ENCODE peak calls at places on chromosomes 7 and 10, in five cellular contexts. D is adrenal gland, W is spleen, I is A549, Y is GM12891. S is an unnamed sample.

GRCh38 chr7:2884161-2884560 is 40.1 kb upstream of the GNA12 start:
- DNase-seq in D (no peak), W (no peak), I (no peak), Y (no peak), S (no peak)

GRCh38 chr7:123774498-123774897 is 25.7 kb upstream of the WASL start:
- DNase-seq in D (no peak), W (no peak), I (no peak), Y (no peak), S (no peak)

GRCh38 chr10:133354672-133355240 is 3.1 kb downstream of the FUOM start:
- DNase-seq in D (no peak), W (no peak), I (no peak), Y (no peak), S (no peak)

GRCh38 chr7:157499121-157499834 is 162.5 kb downstream of the DNAJB6 start:
- DNase-seq in D (no peak), W (peak), I (no peak), Y (no peak), S (no peak)

GRCh38 chr10:67011480-67011879 is 85.6 kb downstream of the LRRTM3 start:
- DNase-seq in D (no peak), W (no peak), I (no peak), Y (no peak), S (no peak)

GRCh38 chr10:35639651-35640311 is 2.3 kb downstream of the FZD8 start:
- DNase-seq in D (peak), W (peak), I (no peak), Y (no peak), S (no peak)

GRCh38 chr7:73906874-73907273 is 45.9 kb downstream of the TMEM270 start:
- DNase-seq in D (no peak), W (peak), I (no peak), Y (no peak), S (peak)

GRCh38 chr10:71627956-71628355 is 91.6 kb downstream of the C10orf105 start:
- DNase-seq in D (no peak), W (no peak), I (no peak), Y (no peak), S (no peak)

GRCh38 chr7:26035552-26035951 is 116.4 kb upstream of the NFE2L3 start:
- DNase-seq in D (no peak), W (no peak), I (no peak), Y (no peak), S (no peak)

GRCh38 chr10:74913321-74913980 is 87.1 kb downstream of the KAT6B start:
- DNase-seq in D (no peak), W (no peak), I (no peak), Y (no peak), S (no peak)

GRCh38 chr7:33698692-33699128 is 206.6 kb upstream of the BMPER start:
- DNase-seq in D (no peak), W (no peak), I (no peak), Y (no peak), S (no peak)

GRCh38 chr7:41255716-41256115 is 447.2 kb downstream of the INHBA start:
- DNase-seq in D (no peak), W (no peak), I (no peak), Y (no peak), S (no peak)

GRCh38 chr10:101770331-101771215 is 5.3 kb downstream of the FGF8 start:
- DNase-seq in D (no peak), W (no peak), I (no peak), Y (no peak), S (no peak)

GRCh38 chr7:47804767-47805545 is 143.3 kb downstream of the PKD1L1 start:
- DNase-seq in D (no peak), W (no peak), I (no peak), Y (no peak), S (no peak)

GRCh38 chr10:109343293-109343692 is 580.0 kb downstream of the XPNPEP1 start:
- DNase-seq in D (no peak), W (no peak), I (no peak), Y (no peak), S (no peak)

GRCh38 chr7:117405519-117405918 is 21.8 kb downstream of the ASZ1 start:
- DNase-seq in D (no peak), W (no peak), I (no peak), Y (no peak), S (no peak)

GRCh38 chr10:30359373-30360206 is 10.5 kb upstream of the MTPAP start:
- DNase-seq in D (no peak), W (peak), I (peak), Y (peak), S (peak)

GRCh38 chr7:155206286-155207020 is 91.2 kb upstream of the INSIG1 start:
- DNase-seq in D (peak), W (peak), I (no peak), Y (peak), S (no peak)

GRCh38 chr10:77592946-77593636 is 44.5 kb downstream of the KCNMA1 start:
- DNase-seq in D (peak), W (peak), I (peak), Y (no peak), S (no peak)

GRCh38 chr7:107372298-107372697 is 97.6 kb upstream of the GPR22 start:
- DNase-seq in D (no peak), W (no peak), I (no peak), Y (no peak), S (no peak)

GRCh38 chr7:140610204-140611165 is 30.1 kb downstream of the DENND2A start:
- DNase-seq in D (no peak), W (peak), I (no peak), Y (no peak), S (no peak)

GRCh38 chr7:1235501-1236131 is 2.9 kb downstream of the UNCX start:
- DNase-seq in D (no peak), W (peak), I (no peak), Y (no peak), S (no peak)

GRCh38 chr10:101188942-101189341 is 40.3 kb downstream of the LBX1 start:
- DNase-seq in D (no peak), W (no peak), I (no peak), Y (no peak), S (no peak)

DNA sequence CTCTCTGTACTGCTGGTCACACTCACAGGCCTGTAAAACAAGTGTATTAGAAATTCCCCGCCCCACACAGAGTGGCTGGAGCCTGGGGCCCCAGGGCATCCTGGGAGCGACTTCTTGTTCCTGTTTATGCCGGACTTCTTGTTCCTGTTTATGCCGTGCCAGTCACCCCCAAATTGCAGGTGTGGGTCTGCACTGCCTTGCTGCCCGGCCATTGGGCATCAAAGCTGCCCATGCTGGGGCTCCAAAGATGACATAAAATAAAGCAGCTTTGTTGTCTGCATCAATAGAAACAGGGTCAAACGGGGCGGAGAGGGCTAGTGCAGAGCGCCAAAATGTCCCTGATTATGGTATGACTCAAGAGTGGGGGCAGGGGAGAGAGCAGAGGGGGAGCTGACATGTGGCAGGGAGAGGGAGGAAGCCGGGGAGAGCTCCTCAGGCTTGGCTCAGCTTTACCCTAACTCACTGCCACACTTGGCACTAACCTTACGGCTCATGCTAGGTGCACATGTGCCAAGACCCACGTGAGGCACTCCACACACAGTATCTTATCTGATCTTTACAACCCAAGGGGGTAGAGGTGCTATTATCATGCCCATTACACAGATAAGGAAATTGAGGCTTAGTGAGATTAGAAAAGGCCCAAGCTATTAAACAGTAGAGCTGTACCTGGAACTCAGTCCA is 98.4 kb downstream of the PIP4K2A start:
- DNase-seq in D (peak), W (peak), I (no peak), Y (no peak), S (no peak)
- TF ChIP-seq POLR2A in D (no peak), W (no peak), I (no peak), Y (no peak), S (no peak)

GRCh38 chr10:110567201-110568054 is at the start of gene SMC3:
- DNase-seq in D (peak), W (peak), I (peak), Y (peak), S (peak)
- TF ChIP-seq POLR2A in D (peak), W (peak), I (peak), Y (peak), S (peak)

GRCh38 chr10:73247509-73248258 is 629 bp upstream of the DNAJC9 start:
- DNase-seq in D (no peak), W (no peak), I (no peak), Y (no peak), S (no peak)

GRCh38 chr10:73252445-73253225 is at the start of gene MRPS16:
- DNase-seq in D (peak), W (peak), I (peak), Y (peak), S (peak)

GRCh38 chr10:73248259-73248724 is 1.2 kb upstream of the DNAJC9 start:
- DNase-seq in D (no peak), W (no peak), I (no peak), Y (no peak), S (no peak)

GRCh38 chr10:73253226-73253557 is 748 bp upstream of the MRPS16 start:
- DNase-seq in D (no peak), W (no peak), I (peak), Y (peak), S (no peak)

DNA sequence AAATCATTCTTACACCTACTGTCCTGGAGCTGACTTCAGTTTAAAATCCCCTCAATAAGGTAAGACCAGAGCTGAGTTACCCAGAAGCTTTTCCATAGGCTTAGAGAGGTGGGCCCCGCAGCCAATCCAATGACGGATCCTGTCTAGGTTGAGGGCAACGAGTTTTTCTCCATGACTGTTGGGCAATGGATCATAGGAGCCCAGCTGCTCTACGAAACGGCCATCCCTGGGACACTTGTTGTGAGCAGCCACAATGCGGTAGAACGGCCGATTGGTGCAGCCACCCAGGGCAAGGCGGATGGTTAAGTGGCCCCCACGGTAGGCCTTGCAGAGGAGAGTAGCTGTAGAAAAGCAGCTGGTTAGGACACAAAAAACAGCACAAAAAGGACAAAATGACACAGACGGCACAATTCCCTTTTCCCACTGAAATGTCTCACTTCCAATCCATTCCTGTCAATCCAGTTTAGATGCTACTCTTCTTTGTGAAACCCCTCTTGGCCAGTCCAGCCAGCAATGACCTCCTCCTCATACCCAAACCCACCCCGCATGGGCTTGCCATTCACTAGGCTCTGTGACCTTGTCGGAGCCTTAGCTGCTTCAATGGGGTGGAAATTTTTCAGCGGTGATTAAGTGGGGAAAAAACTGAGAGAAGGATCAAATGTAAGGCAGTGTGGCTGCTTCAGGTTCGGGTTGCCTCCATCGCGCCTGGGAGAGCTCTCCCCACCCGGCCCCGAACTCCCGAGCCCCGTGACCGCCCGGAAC is 580 bp downstream of the MRPS16 start:
- DNase-seq in D (no peak), W (peak), I (peak), Y (no peak), S (peak)
- TF ChIP-seq POLR2A in D (no peak), W (no peak), I (peak), Y (no peak), S (no peak)

GRCh38 chr7:28804157-28804556 is 154.0 kb downstream of the TRIL start:
- DNase-seq in D (no peak), W (no peak), I (no peak), Y (no peak), S (no peak)

GRCh38 chr7:28800150-28800549 is 158.0 kb downstream of the TRIL start:
- DNase-seq in D (no peak), W (no peak), I (no peak), Y (no peak), S (no peak)

GRCh38 chr7:28804990-28805389 is 153.1 kb downstream of the TRIL start:
- DNase-seq in D (no peak), W (no peak), I (peak), Y (no peak), S (no peak)

GRCh38 chr7:28799619-28800018 is 158.5 kb downstream of the TRIL start:
- DNase-seq in D (no peak), W (no peak), I (no peak), Y (no peak), S (no peak)

DNA sequence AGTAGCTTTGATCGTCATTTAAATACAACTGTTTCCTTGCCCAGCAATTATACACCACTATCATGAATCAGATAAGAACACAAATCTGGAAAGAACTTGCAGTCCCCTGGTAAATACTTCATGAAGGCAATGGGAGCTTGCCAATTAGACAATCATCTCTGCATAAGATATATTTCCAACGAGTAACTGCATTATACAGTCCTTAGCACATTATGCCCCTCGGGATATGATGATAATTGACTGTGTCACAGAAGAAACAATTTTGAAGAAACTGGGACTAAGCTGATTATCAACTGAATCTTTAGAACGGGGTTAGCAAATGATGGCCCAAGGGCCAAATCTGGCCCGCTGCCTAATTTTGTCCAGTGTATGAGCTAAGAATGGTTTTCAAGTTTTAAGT is 155.7 kb downstream of the TRIL start:
- DNase-seq in D (no peak), W (no peak), I (no peak), Y (no peak), S (no peak)
- TF ChIP-seq POLR2A in D (no peak), W (no peak), I (no peak), Y (no peak), S (no peak)

DNA sequence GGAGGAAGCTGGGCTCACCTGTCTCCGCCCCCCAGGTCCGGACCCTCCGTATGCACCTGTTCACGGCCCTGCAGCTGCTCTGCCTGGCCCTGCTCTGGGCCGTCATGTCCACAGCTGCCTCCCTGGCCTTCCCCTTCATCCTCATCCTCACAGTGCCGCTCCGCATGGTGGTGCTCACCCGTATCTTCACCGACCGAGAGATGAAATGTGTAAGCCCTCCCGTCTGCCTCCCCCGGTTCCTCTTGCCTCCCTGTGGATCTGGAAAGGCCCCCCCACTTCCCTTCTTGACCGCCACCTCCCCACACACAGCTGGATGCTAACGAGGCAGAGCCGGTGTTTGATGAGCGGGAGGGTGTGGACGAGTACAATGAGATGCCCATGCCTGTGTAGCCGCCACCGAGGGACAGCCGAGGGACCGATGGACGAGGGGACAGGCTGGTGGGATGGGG is 4.6 kb downstream of the FASTK start:
- DNase-seq in D (no peak), W (no peak), I (no peak), Y (no peak), S (no peak)
- TF ChIP-seq POLR2A in D (no peak), W (no peak), I (no peak), Y (no peak), S (no peak)

GRCh38 chr7:30916255-30916654 is 4.6 kb downstream of the AQP1 start:
- DNase-seq in D (no peak), W (no peak), I (no peak), Y (no peak), S (no peak)

GRCh38 chr7:30913821-30914515 is 2.3 kb downstream of the AQP1 start:
- DNase-seq in D (no peak), W (no peak), I (no peak), Y (no peak), S (no peak)

GRCh38 chr7:30912986-30913671 is 1.5 kb downstream of the AQP1 start:
- DNase-seq in D (no peak), W (no peak), I (no peak), Y (no peak), S (no peak)

GRCh38 chr7:30915751-30916150 is 4.1 kb downstream of the AQP1 start:
- DNase-seq in D (no peak), W (no peak), I (no peak), Y (no peak), S (no peak)

GRCh38 chr7:30914611-30915601 is 3.3 kb downstream of the AQP1 start:
- DNase-seq in D (no peak), W (no peak), I (peak), Y (no peak), S (no peak)
- TF ChIP-seq POLR2A in D (no peak), W (no peak), I (no peak), Y (no peak), S (no peak)

GRCh38 chr10:73785221-73785720 is at the start of gene ZSWIM8:
- DNase-seq in D (peak), W (peak), I (peak), Y (peak), S (peak)
- TF ChIP-seq POLR2A in D (peak), W (no peak), I (peak), Y (peak), S (peak)

GRCh38 chr7:36273836-36274235 is 115.8 kb upstream of the ANLN start:
- DNase-seq in D (no peak), W (no peak), I (no peak), Y (no peak), S (peak)

GRCh38 chr7:36272211-36272566 is 117.5 kb upstream of the ANLN start:
- DNase-seq in D (no peak), W (no peak), I (no peak), Y (no peak), S (peak)

GRCh38 chr7:36276428-36277246 is 113.0 kb upstream of the ANLN start:
- DNase-seq in D (peak), W (no peak), I (no peak), Y (no peak), S (peak)

GRCh38 chr7:36275735-36276284 is 113.9 kb upstream of the ANLN start:
- DNase-seq in D (no peak), W (no peak), I (no peak), Y (no peak), S (peak)

DNA sequence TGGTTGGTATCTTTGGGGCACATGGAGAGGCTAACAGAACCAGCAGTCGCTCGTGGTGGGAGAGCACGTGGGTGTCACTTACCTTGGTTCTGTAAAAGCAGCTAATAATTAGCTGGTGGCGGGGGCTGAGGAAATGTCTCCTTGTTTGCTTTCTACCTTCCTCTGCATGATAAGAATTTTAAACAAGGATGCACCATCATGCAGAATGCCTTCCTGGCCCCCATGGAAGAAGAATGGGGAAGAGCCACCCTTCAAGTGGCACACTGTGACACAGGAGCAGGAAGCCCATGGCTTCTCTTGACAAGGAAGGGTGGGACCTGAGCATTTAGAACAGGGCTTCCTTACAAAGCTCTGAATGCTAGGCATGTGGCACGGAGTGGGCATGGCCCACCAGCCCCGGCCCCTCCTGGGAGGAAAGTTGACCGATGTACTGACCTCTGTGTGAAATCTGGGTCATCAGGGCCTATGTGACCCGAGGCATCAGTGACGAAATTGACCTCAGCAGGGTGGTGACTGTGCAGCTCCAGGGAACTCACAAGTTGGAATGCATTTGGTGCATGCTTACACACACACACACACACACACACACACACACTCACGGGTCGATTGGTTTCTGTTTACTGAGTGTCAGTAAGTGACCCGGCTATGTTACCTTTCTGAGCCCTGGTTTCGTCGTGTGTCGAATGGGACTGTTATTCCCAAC is 116.9 kb upstream of the ANLN start:
- DNase-seq in D (no peak), W (no peak), I (no peak), Y (no peak), S (peak)
- TF ChIP-seq POLR2A in D (no peak), W (no peak), I (no peak), Y (no peak), S (no peak)

GRCh38 chr7:50834136-50834535 is 51.4 kb upstream of the GRB10 start:
- DNase-seq in D (no peak), W (no peak), I (no peak), Y (no peak), S (no peak)

GRCh38 chr7:50835156-50835555 is 52.5 kb upstream of the GRB10 start:
- DNase-seq in D (no peak), W (no peak), I (no peak), Y (no peak), S (no peak)

GRCh38 chr7:50834679-50835078 is 52.0 kb upstream of the GRB10 start:
- DNase-seq in D (no peak), W (no peak), I (no peak), Y (no peak), S (no peak)

GRCh38 chr7:50838675-50839377 is 56.1 kb upstream of the GRB10 start:
- DNase-seq in D (peak), W (no peak), I (no peak), Y (no peak), S (no peak)

DNA sequence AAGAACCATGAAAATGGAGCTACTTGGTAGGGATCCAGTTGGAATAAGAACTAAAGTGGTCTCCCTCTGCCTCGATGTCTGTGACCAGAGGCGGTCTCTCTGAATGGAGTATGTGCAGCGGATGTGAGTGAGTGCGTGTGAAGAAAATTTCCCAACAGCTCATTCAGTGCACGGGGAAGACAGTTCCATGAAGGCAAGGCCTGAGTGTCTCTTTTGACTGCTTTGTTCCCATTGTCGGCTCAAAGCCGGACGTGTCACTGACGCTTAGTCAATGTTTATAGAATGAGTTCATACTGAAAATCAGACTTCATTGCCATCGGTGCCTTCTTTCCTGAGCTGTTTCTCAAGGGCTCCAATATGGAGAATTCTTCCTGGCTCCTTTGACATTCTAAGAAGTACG is 55.3 kb upstream of the GRB10 start:
- DNase-seq in D (no peak), W (no peak), I (peak), Y (no peak), S (no peak)
- TF ChIP-seq POLR2A in D (no peak), W (no peak), I (no peak), Y (no peak), S (no peak)